ENCODE peak calls at places on chromosome 18, in five cellular contexts. M is lung; N is psoas muscle; F is activated CD8-positive, alpha-beta T cell treated with anti-CD3 and anti-CD28 coated beads for 36 hours; E is HEK293T. V is an unnamed sample.
A peak's percentile ranks its signal among the peaks of the same experiment; 100 is the strongest.

GRCh38 chr18:61743775-61744531 is 148.9 kb downstream of the RNF152 start:
- DNase-seq in N (no peak), E (no peak), F (no peak), M (no peak), V (no peak)

GRCh38 chr18:44781890-44782289 is 101.2 kb downstream of the SETBP1 start:
- DNase-seq in M (no peak), F (no peak), N (no peak), E (no peak), V (no peak)

GRCh38 chr18:2547477-2548087 is 23.7 kb downstream of the METTL4 start:
- DNase-seq in F (no peak), M (no peak), N (no peak), E (peak; percentile 15), V (no peak)

GRCh38 chr18:21369146-21369545 is 127.1 kb downstream of the GREB1L start:
- DNase-seq in F (no peak), M (no peak), N (no peak), E (no peak), V (no peak)

GRCh38 chr18:72700961-72701710 is 157.0 kb upstream of the CBLN2 start:
- DNase-seq in N (no peak), F (no peak), E (no peak), M (no peak), V (no peak)

GRCh38 chr18:37457337-37457736 is 108.3 kb downstream of the CELF4 start:
- DNase-seq in N (no peak), E (no peak), M (no peak), F (no peak), V (no peak)

GRCh38 chr18:63850010-63850409 is 37.5 kb upstream of the SERPINB2 start:
- DNase-seq in N (no peak), M (no peak), E (peak; percentile 9), F (peak; percentile 43), V (no peak)

GRCh38 chr18:8367217-8367988 is 241.8 kb upstream of the RAB12 start:
- DNase-seq in N (peak; percentile 39), E (peak; percentile 48), F (peak; percentile 25), M (peak; percentile 49), V (peak; percentile 90)

GRCh38 chr18:41144444-41144843 is 810.6 kb upstream of the PIK3C3 start:
- DNase-seq in F (no peak), M (no peak), N (no peak), E (no peak), V (no peak)

GRCh38 chr18:78890388-78890787 is 89.2 kb upstream of the SALL3 start:
- DNase-seq in N (no peak), F (no peak), E (no peak), M (peak; percentile 10), V (no peak)

GRCh38 chr18:59695551-59695950 is 1.7 kb downstream of the CCBE1 start:
- DNase-seq in E (no peak), M (no peak), N (no peak), F (no peak), V (no peak)

GRCh38 chr18:24463233-24463775 is 2.9 kb downstream of the HRH4 start:
- DNase-seq in F (no peak), N (no peak), E (no peak), M (no peak), V (no peak)

GRCh38 chr18:58255701-58256311 is 211.8 kb downstream of the NEDD4L start:
- DNase-seq in N (peak; percentile 30), F (no peak), E (no peak), M (no peak), V (no peak)

GRCh38 chr18:41763361-41763760 is 191.7 kb upstream of the PIK3C3 start:
- DNase-seq in N (no peak), E (no peak), M (no peak), F (no peak), V (no peak)

GRCh38 chr18:42290318-42291307 is 335.6 kb downstream of the PIK3C3 start:
- DNase-seq in M (no peak), E (no peak), N (no peak), F (no peak), V (peak; percentile 32)

GRCh38 chr18:644395-645004 is 13.0 kb upstream of the TYMS start:
- DNase-seq in F (peak; percentile 61), M (no peak), N (no peak), E (no peak), V (no peak)

GRCh38 chr18:8947576-8947975 is 154.9 kb upstream of the NDUFV2 start:
- DNase-seq in F (no peak), N (no peak), E (no peak), M (no peak), V (no peak)